ENCODE peak calls at places on chromosome 12, in four cellular contexts. One of them, this sample, is unnamed.

GRCh38 chr12:56223571-56224101 is 506 bp upstream of the NABP2 start:
- DNase-seq in AG09319: no peak
- DNase-seq in transverse colon: no peak
- DNase-seq in fibroblast of lung: no peak
- DNase-seq in this sample: no peak

GRCh38 chr12:94679554-94679953 is 29.2 kb upstream of the TMCC3 start:
- DNase-seq in fibroblast of lung: no peak
- DNase-seq in AG09319: no peak
- DNase-seq in transverse colon: no peak
- DNase-seq in this sample: no peak

GRCh38 chr12:9064815-9065606 is 50.7 kb downstream of the A2M start:
- DNase-seq in fibroblast of lung: peak
- DNase-seq in transverse colon: peak
- DNase-seq in AG09319: no peak
- DNase-seq in this sample: no peak

GRCh38 chr12:132030367-132031038 is 80.8 kb downstream of the EP400 start:
- DNase-seq in AG09319: no peak
- DNase-seq in transverse colon: no peak
- DNase-seq in fibroblast of lung: peak
- DNase-seq in this sample: peak

GRCh38 chr12:124919646-124920352 is 5.3 kb upstream of the UBC start:
- DNase-seq in transverse colon: no peak
- DNase-seq in AG09319: no peak
- DNase-seq in fibroblast of lung: peak
- DNase-seq in this sample: no peak

GRCh38 chr12:42538203-42538602 is 51.3 kb downstream of the PRICKLE1 start:
- DNase-seq in fibroblast of lung: no peak
- DNase-seq in AG09319: no peak
- DNase-seq in transverse colon: no peak
- DNase-seq in this sample: no peak

GRCh38 chr12:108930155-108930554 is 50.3 kb downstream of the DAO start:
- DNase-seq in AG09319: no peak
- DNase-seq in fibroblast of lung: no peak
- DNase-seq in transverse colon: no peak
- DNase-seq in this sample: no peak

GRCh38 chr12:26777236-26777635 is 55.8 kb downstream of the ITPR2 start:
- DNase-seq in transverse colon: no peak
- DNase-seq in AG09319: no peak
- DNase-seq in fibroblast of lung: no peak
- DNase-seq in this sample: no peak

GRCh38 chr12:56775638-56776037 is 12.5 kb downstream of the HSD17B6 start:
- DNase-seq in fibroblast of lung: no peak
- DNase-seq in transverse colon: no peak
- DNase-seq in AG09319: no peak
- DNase-seq in this sample: no peak

GRCh38 chr12:95996034-95996658 is at the start of gene HAL:
- DNase-seq in transverse colon: peak
- DNase-seq in fibroblast of lung: no peak
- DNase-seq in AG09319: no peak
- DNase-seq in this sample: no peak

GRCh38 chr12:125186471-125187147 is 121.4 kb downstream of the AACS start:
- DNase-seq in transverse colon: no peak
- DNase-seq in fibroblast of lung: no peak
- DNase-seq in AG09319: no peak
- DNase-seq in this sample: no peak

GRCh38 chr12:29200586-29200985 is 51.5 kb downstream of the FAR2 start:
- DNase-seq in AG09319: no peak
- DNase-seq in transverse colon: no peak
- DNase-seq in fibroblast of lung: no peak
- DNase-seq in this sample: no peak

GRCh38 chr12:57299514-57300016 is 48.6 kb upstream of the STAC3 start:
- DNase-seq in AG09319: no peak
- DNase-seq in fibroblast of lung: peak
- DNase-seq in transverse colon: no peak
- DNase-seq in this sample: no peak

GRCh38 chr12:22828059-22828458 is 203.1 kb downstream of the ETNK1 start:
- DNase-seq in AG09319: no peak
- DNase-seq in transverse colon: no peak
- DNase-seq in fibroblast of lung: no peak
- DNase-seq in this sample: no peak

GRCh38 chr12:53122961-53123468 is 19.7 kb downstream of the SOAT2 start:
- DNase-seq in AG09319: no peak
- DNase-seq in transverse colon: no peak
- DNase-seq in fibroblast of lung: peak
- DNase-seq in this sample: no peak

GRCh38 chr12:102174117-102174516 is 23.5 kb downstream of the PMCH start:
- DNase-seq in fibroblast of lung: no peak
- DNase-seq in transverse colon: no peak
- DNase-seq in AG09319: no peak
- DNase-seq in this sample: no peak

DNA sequence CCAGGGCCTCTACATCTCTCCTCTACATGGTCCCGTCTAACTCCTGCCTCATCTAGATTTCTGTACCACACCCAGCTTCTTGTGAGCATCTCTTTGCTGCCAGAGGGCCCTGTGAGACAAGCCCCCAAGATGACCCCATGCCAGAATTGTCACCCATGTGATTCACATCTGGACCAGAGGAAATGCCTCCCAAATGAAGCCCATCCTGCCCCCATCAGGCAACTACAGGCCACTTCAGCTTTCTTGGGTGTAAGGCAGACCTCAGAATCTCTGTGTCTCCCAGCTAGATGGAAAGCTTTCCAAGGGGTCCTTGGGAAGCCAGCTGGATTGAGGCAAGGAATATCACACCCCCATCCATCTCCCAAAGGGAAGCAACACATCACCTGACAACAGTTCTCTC is 9.3 kb upstream of the OAS3 start:
- DNase-seq in AG09319: no peak
- DNase-seq in fibroblast of lung: no peak
- DNase-seq in transverse colon: no peak
- DNase-seq in this sample: no peak
- TF ChIP-seq CTCF in AG09319: no peak
- TF ChIP-seq CTCF in fibroblast of lung: no peak
- TF ChIP-seq CTCF in transverse colon: no peak
- TF ChIP-seq CTCF in this sample: no peak

GRCh38 chr12:120235369-120236123 is 30.0 kb downstream of the PXN start:
- DNase-seq in transverse colon: no peak
- DNase-seq in AG09319: no peak
- DNase-seq in fibroblast of lung: no peak
- DNase-seq in this sample: no peak
- TF ChIP-seq CTCF in transverse colon: no peak
- TF ChIP-seq CTCF in AG09319: peak
- TF ChIP-seq CTCF in fibroblast of lung: peak
- TF ChIP-seq CTCF in this sample: peak

GRCh38 chr12:2754208-2754607 is 40.6 kb upstream of the FKBP4 start:
- DNase-seq in AG09319: no peak
- DNase-seq in fibroblast of lung: no peak
- DNase-seq in transverse colon: no peak
- DNase-seq in this sample: no peak

GRCh38 chr12:2751686-2752085 is 43.1 kb upstream of the FKBP4 start:
- DNase-seq in fibroblast of lung: no peak
- DNase-seq in AG09319: no peak
- DNase-seq in transverse colon: no peak
- DNase-seq in this sample: no peak

GRCh38 chr12:2753536-2753935 is 41.2 kb upstream of the FKBP4 start:
- DNase-seq in fibroblast of lung: no peak
- DNase-seq in AG09319: no peak
- DNase-seq in transverse colon: no peak
- DNase-seq in this sample: no peak

GRCh38 chr12:2751230-2751629 is 43.5 kb upstream of the FKBP4 start:
- DNase-seq in fibroblast of lung: no peak
- DNase-seq in AG09319: no peak
- DNase-seq in transverse colon: no peak
- DNase-seq in this sample: no peak

DNA sequence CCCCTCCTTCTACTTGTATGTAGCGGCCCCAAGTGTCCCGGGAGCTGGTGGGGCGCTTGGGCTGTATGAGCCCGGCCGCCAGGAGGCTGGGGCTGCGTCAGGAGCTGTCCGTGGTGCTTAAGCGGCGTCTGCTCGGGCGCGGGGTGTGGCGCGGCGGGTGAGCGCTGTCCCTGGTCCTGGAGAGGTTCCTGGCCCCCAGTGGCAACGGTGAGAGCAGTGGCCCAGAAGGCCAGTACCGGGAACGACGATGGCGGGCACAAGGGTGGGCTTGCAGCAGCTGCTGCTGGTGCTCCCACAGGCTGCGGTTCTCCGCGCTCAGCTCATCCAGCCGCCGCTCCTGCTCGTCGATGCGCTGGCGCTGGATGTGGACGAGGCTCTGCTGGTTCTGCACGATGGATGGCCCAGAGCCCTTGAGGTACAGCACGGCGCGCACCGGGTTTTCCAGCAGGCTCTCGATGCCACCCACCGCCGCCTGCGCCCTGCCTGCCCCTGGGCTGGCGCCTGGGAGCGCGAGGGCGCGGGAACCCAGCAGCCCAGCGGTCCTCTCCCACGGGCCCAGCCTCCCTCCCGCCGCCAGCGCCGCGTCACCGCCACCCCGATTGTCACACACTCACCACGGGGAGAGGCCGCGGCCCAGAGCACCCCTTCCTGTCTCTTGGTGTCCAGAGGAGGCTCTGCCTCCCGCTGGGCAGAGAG is 41.9 kb upstream of the FKBP4 start:
- DNase-seq in fibroblast of lung: peak
- DNase-seq in AG09319: no peak
- DNase-seq in transverse colon: peak
- DNase-seq in this sample: peak
- TF ChIP-seq CTCF in fibroblast of lung: no peak
- TF ChIP-seq CTCF in AG09319: no peak
- TF ChIP-seq CTCF in transverse colon: no peak
- TF ChIP-seq CTCF in this sample: no peak

DNA sequence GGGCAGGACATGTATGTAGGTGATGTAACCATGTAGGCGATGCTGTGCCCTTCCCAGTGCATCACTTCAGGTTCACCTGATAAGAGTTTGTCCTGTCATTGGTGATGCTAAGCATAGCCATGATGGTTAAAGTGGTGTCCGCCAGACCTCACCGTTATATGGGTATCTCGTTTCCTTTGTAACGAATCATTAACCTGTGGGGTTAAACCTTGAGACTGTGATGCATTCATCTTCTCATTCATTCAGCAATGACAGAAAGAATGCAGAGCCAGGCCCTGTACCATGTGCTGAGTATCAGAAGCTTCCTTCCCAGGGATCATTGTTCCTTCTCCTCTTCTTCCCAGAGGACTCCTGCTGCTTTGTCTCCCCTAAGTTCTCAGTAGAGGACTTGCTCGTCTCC is 84.8 kb downstream of the CCDC60 start:
- DNase-seq in transverse colon: no peak
- DNase-seq in fibroblast of lung: no peak
- DNase-seq in AG09319: no peak
- DNase-seq in this sample: no peak
- TF ChIP-seq CTCF in transverse colon: no peak
- TF ChIP-seq CTCF in fibroblast of lung: no peak
- TF ChIP-seq CTCF in AG09319: no peak
- TF ChIP-seq CTCF in this sample: no peak

GRCh38 chr12:19239046-19239445 is 109.5 kb downstream of the PLEKHA5 start:
- DNase-seq in transverse colon: no peak
- DNase-seq in AG09319: no peak
- DNase-seq in fibroblast of lung: no peak
- DNase-seq in this sample: no peak
- TF ChIP-seq CTCF in transverse colon: no peak
- TF ChIP-seq CTCF in AG09319: no peak
- TF ChIP-seq CTCF in fibroblast of lung: no peak
- TF ChIP-seq CTCF in this sample: no peak

GRCh38 chr12:49489720-49490119 is 49.1 kb upstream of the KCNH3 start:
- DNase-seq in transverse colon: no peak
- DNase-seq in AG09319: no peak
- DNase-seq in fibroblast of lung: peak
- DNase-seq in this sample: peak
- TF ChIP-seq CTCF in transverse colon: no peak
- TF ChIP-seq CTCF in AG09319: no peak
- TF ChIP-seq CTCF in fibroblast of lung: no peak
- TF ChIP-seq CTCF in this sample: peak

DNA sequence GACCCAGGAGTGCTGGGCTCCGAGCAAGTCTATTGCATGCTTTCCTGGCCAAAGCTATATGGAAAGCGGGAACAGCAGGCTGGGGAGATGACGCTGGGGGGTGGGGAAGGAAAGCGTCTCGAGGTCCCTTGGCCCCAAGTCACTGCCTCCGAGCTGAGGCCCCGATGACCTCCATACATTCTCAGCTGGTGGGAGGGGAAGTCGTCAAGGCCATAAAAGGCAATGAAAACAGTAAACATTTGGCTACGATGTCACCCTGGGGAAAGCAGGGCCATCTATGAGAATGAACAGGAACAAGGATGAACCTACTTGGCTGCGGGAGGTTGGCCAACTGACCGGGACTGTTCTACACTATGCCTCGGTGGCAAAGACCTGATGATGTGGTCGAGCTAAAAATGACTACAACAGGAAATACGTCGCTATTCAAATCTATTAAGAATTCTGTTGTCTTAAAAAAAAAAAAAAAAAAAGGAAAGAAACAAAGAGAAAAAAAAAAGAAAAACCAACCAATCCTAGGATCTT is 19.5 kb downstream of the PRKAB1 start:
- DNase-seq in fibroblast of lung: no peak
- DNase-seq in AG09319: no peak
- DNase-seq in transverse colon: no peak
- DNase-seq in this sample: no peak
- TF ChIP-seq CTCF in fibroblast of lung: no peak
- TF ChIP-seq CTCF in AG09319: no peak
- TF ChIP-seq CTCF in transverse colon: no peak
- TF ChIP-seq CTCF in this sample: no peak

DNA sequence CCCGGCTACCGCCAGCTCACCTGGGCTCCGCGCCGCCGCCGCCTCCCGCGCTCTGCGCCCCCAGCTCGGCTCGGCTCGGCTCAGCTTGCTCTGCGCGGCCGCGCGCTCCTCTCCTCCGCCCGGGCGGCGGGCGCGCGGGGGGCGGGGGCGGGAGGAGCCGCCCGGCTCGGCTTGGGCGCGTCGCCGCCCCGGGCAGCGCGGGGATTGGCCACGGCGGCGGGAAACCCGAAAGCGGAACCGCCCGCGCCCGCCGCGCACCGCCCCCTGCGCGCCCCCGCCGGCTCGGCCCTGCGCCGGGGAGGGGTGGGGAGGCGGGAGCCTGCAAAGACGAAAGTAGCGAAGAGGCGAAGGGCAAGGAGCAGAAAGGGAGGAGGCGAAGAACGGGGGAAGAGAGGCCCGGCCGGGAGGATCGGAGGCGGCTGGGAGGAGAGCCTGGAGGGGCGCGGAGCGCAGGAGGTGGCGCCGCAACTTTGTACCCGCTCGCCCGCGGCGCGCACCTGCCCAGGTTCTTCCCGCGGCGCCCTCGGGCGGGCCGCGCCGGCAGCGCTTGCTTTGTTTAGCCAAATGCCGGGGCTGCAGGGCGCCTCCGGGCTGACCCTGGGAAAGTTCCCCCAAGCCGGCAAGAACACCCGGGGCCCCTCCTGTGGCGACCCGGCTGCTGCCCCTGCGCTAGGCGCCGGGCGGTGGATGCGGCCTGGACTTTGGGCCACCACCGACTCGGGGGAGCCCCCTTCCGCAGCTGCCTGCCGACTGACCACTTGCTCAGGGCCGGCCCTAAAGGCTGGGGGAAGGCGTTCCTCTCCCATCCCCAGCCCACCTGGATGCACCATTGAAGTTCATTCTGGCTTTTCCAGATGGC is at the start of gene CAMKK2:
- DNase-seq in AG09319: peak
- DNase-seq in transverse colon: peak
- DNase-seq in fibroblast of lung: peak
- DNase-seq in this sample: peak
- TF ChIP-seq CTCF in AG09319: no peak
- TF ChIP-seq CTCF in transverse colon: no peak
- TF ChIP-seq CTCF in fibroblast of lung: no peak
- TF ChIP-seq CTCF in this sample: peak

GRCh38 chr12:130192667-130193345 is 30.5 kb downstream of the FZD10 start:
- DNase-seq in transverse colon: no peak
- DNase-seq in AG09319: no peak
- DNase-seq in fibroblast of lung: no peak
- DNase-seq in this sample: no peak
- TF ChIP-seq CTCF in transverse colon: no peak
- TF ChIP-seq CTCF in AG09319: no peak
- TF ChIP-seq CTCF in fibroblast of lung: no peak
- TF ChIP-seq CTCF in this sample: no peak

This sample was measured in HFFc6.